ENCODE peak calls at places on chromosomes 7 and 10, in four cellular contexts. Z is neural crest cell, U is SJSA1, H is mesendoderm. Q is an unnamed sample.

GRCh38 chr7:96691692-96692091 is 18.0 kb downstream of the SEM1 start:
- DNase-seq in Z (no peak), U (no peak), H (no peak), Q (no peak)

GRCh38 chr10:77582710-77583115 is 54.9 kb downstream of the KCNMA1 start:
- DNase-seq in Z (no peak), U (peak; percentile 32), H (peak; percentile 27), Q (no peak)

GRCh38 chr10:24440817-24441790 is 232.2 kb downstream of the KIAA1217 start:
- DNase-seq in Z (no peak), U (peak; percentile 68), H (peak; percentile 56), Q (no peak)

GRCh38 chr10:22803201-22803895 is 89.0 kb upstream of the PIP4K2A start:
- DNase-seq in Z (no peak), U (peak; percentile 62), H (no peak), Q (no peak)

GRCh38 chr7:23593706-23594105 is 3.5 kb upstream of the CCDC126 start:
- DNase-seq in Z (no peak), U (no peak), H (no peak), Q (no peak)

GRCh38 chr10:14698487-14699170 is 76.1 kb downstream of the FAM107B start:
- DNase-seq in Z (no peak), U (peak; percentile 30), H (peak; percentile 18), Q (no peak)

GRCh38 chr10:48205918-48206317 is 68.6 kb downstream of the FRMPD2 start:
- DNase-seq in Z (no peak), U (no peak), H (no peak), Q (no peak)

GRCh38 chr7:142562688-142563087 is 186.6 kb upstream of the PRSS1 start:
- DNase-seq in Z (no peak), U (no peak), H (no peak), Q (no peak)

GRCh38 chr10:95833038-95833673 is 74.6 kb upstream of the CC2D2B start:
- DNase-seq in Z (no peak), U (no peak), H (no peak), Q (no peak)

GRCh38 chr7:21542891-21543527 is at the start of gene DNAH11:
- DNase-seq in Z (peak; percentile 50), U (peak; percentile 29), H (peak; percentile 90), Q (no peak)

GRCh38 chr10:57049096-57049495 is 688.0 kb upstream of the ZWINT start:
- DNase-seq in Z (no peak), U (no peak), H (peak; percentile 42), Q (no peak)

GRCh38 chr7:25854608-25855497 is 297.1 kb upstream of the NFE2L3 start:
- DNase-seq in Z (peak; percentile 63), U (peak; percentile 43), H (peak; percentile 100), Q (peak; percentile 31)

GRCh38 chr7:138981332-138982203 is at the start of gene KIAA1549:
- DNase-seq in Z (peak; percentile 51), U (peak; percentile 39), H (peak; percentile 78), Q (peak; percentile 66)

GRCh38 chr7:152737833-152738232 is 21.7 kb upstream of the ACTR3B start:
- DNase-seq in Z (no peak), U (no peak), H (no peak), Q (no peak)

GRCh38 chr7:128098629-128099028 is 67.4 kb upstream of the LRRC4 start:
- DNase-seq in Z (no peak), U (no peak), H (no peak), Q (no peak)

GRCh38 chr10:12348870-12349627 is at the start of gene CAMK1D:
- DNase-seq in Z (peak; percentile 58), U (peak; percentile 70), H (peak; percentile 92), Q (peak; percentile 90)

GRCh38 chr7:69095649-69096048 is 502.6 kb upstream of the AUTS2 start:
- DNase-seq in Z (no peak), U (no peak), H (no peak), Q (no peak)

GRCh38 chr10:99676435-99676834 is 17.1 kb downstream of the ENTPD7 start:
- DNase-seq in Z (no peak), U (no peak), H (no peak), Q (no peak)

GRCh38 chr10:25047088-25047487 is 30.7 kb downstream of the THNSL1 start:
- DNase-seq in Z (no peak), U (no peak), H (no peak), Q (no peak)

GRCh38 chr10:25557136-25557535 is 376.9 kb upstream of the MYO3A start:
- DNase-seq in Z (no peak), U (no peak), H (no peak), Q (no peak)

Q was measured in ascending aorta.